ENCODE peak calls at places on chromosomes 11 and 22, in nine cellular contexts. B is activated B cell treated with CpG ODN at 0.5 μM for 24 hours, D is GM13977, P is MM.1S, T is cardiac fibroblast, A is RWPE1, E is AG09319, W is cardiac muscle cell, H is right atrium auricular region. Z is an unnamed sample.

GRCh38 chr11:67491276-67492068 is 8.6 kb downstream of the AIP start:
- DNase-seq in B (no peak), D (no peak), P (no peak), T (no peak), A (no peak), E (no peak), W (no peak), H (no peak), Z (no peak)

GRCh38 chr11:100677796-100678195 is 9.3 kb upstream of the ARHGAP42 start:
- DNase-seq in B (no peak), D (no peak), P (peak), T (no peak), A (no peak), E (no peak), W (no peak), H (no peak), Z (no peak)

GRCh38 chr11:95277868-95278267 is 46.9 kb upstream of the SESN3 start:
- DNase-seq in B (no peak), D (no peak), P (no peak), T (no peak), A (no peak), E (no peak), W (no peak), H (no peak), Z (no peak)

GRCh38 chr11:12377824-12378593 is 638 bp downstream of the PARVA start:
- DNase-seq in B (no peak), D (no peak), P (no peak), T (peak), A (peak), E (no peak), W (peak), H (peak), Z (peak)

GRCh38 chr22:38107692-38108515 is 2.6 kb downstream of the BAIAP2L2 start:
- DNase-seq in B (no peak), D (no peak), P (no peak), T (no peak), A (no peak), E (no peak), W (no peak), H (no peak), Z (no peak)

GRCh38 chr11:17812286-17813187 is 78.0 kb downstream of the KCNC1 start:
- DNase-seq in B (no peak), D (no peak), P (no peak), T (no peak), A (no peak), E (no peak), W (no peak), H (no peak), Z (no peak)

GRCh38 chr11:107587306-107587979 is 3.5 kb upstream of the ELMOD1 start:
- DNase-seq in B (no peak), D (no peak), P (no peak), T (peak), A (no peak), E (no peak), W (peak), H (no peak), Z (no peak)

GRCh38 chr11:117815262-117815803 is 9.2 kb downstream of the FXYD2 start:
- DNase-seq in B (peak), D (peak), P (peak), T (no peak), A (no peak), E (no peak), W (no peak), H (no peak), Z (no peak)

GRCh38 chr22:43292633-43293025 is 50.5 kb downstream of the SCUBE1 start:
- DNase-seq in B (no peak), D (no peak), P (no peak), T (no peak), A (no peak), E (no peak), W (no peak), H (no peak), Z (no peak)

GRCh38 chr22:41830174-41830573 is 2.7 kb upstream of the SREBF2 start:
- DNase-seq in B (no peak), D (no peak), P (no peak), T (no peak), A (no peak), E (no peak), W (no peak), H (no peak), Z (no peak)

GRCh38 chr11:2832718-2833020 is 52.9 kb downstream of the CDKN1C start:
- DNase-seq in B (no peak), D (no peak), P (no peak), T (no peak), A (no peak), E (no peak), W (no peak), H (no peak), Z (no peak)

GRCh38 chr11:2831826-2832717 is 53.5 kb downstream of the CDKN1C start:
- DNase-seq in B (no peak), D (no peak), P (no peak), T (no peak), A (no peak), E (no peak), W (no peak), H (no peak), Z (no peak)

GRCh38 chr11:2830030-2830812 is 55.4 kb downstream of the CDKN1C start:
- DNase-seq in B (no peak), D (no peak), P (no peak), T (no peak), A (no peak), E (no peak), W (no peak), H (no peak), Z (no peak)

GRCh38 chr11:2828585-2829330 is 56.8 kb downstream of the CDKN1C start:
- DNase-seq in B (no peak), D (no peak), P (no peak), T (no peak), A (no peak), E (no peak), W (no peak), H (no peak), Z (no peak)

DNA sequence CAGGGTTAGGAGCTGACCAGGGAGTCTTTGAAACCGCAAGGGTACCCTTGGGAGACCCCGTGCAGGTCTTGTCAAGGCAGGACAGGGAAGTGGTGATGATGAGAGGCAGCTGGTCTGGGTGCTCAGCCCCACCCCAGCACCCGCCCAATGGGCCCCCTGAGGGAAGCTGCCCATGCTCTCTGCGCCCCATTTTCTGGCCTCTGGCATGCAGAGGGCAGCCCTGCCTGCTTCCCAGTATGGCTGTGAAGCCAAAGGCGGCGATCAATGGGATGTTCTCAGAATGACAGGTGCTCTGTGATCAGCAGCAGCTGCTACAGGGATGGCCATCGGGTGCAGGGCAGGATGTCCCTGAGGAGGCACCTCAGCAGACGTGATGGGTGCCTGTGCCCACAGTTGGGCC is 54.7 kb downstream of the CDKN1C start:
- DNase-seq in B (no peak), D (no peak), P (no peak), T (no peak), A (no peak), E (no peak), W (no peak), H (no peak), Z (no peak)
- TF ChIP-seq CTCF in B (no peak), D (no peak), P (no peak), T (no peak), A (no peak), E (no peak), W (no peak), H (no peak), Z (no peak)

DNA sequence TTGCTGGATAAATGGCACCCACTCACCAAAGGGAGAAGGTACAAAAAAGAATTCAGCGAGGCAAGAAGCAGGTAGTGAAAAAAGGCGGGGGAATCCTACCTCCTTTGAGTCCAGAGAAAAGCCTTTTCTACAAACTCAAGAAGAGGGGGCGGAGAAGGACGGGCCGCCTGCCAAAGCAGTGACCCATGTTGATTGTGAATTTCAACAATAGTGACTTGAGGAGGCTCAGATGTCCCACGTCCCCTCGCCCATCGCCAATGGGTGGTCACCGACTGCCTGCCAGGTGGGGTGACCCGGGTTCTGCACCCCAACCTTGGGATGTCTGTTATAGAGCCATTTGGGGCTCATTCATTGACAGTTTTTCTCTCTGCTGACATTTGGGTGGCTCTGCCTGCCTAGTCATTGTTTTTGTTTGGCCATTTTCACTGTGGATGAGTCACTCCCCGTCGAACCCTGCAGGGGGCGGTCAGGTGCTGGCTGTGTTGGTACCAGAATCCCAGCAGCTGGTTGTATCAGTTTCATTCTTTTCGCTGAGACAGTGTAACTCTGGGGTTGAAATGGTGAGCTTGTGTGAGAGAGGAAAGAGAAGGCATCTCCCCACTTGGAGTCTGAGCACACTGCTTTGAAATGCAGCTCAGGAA is 163.4 kb upstream of the NCAM1 start:
- DNase-seq in B (no peak), D (peak), P (peak), T (peak), A (no peak), E (no peak), W (peak), H (no peak), Z (no peak)
- TF ChIP-seq CTCF in B (no peak), D (peak), P (peak), T (peak), A (no peak), E (peak), W (peak), H (peak), Z (peak)

GRCh38 chr11:131672191-131672590 is 301.8 kb downstream of the NTM start:
- DNase-seq in B (no peak), D (no peak), P (no peak), T (no peak), A (no peak), E (no peak), W (peak), H (no peak), Z (no peak)
- TF ChIP-seq CTCF in B (no peak), D (no peak), P (no peak), T (no peak), A (no peak), E (no peak), W (no peak), H (no peak), Z (no peak)

GRCh38 chr11:55942785-55943392 is 6.7 kb upstream of the OR5I1 start:
- DNase-seq in B (no peak), D (peak), P (peak), T (peak), A (peak), E (no peak), W (peak), H (no peak), Z (no peak)
- TF ChIP-seq CTCF in B (no peak), D (peak), P (peak), T (peak), A (peak), E (peak), W (peak), H (peak), Z (peak)

GRCh38 chr11:118996926-118997626 is 862 bp upstream of the CENATAC start:
- DNase-seq in B (no peak), D (peak), P (peak), T (peak), A (no peak), E (no peak), W (peak), H (no peak), Z (no peak)
- TF ChIP-seq CTCF in B (no peak), D (peak), P (peak), T (peak), A (no peak), E (peak), W (peak), H (no peak), Z (peak)

Z was measured in progenitor cell of endocrine pancreas.